ENCODE peak calls at places on chromosomes 2 and 18, in four cellular contexts. One of them, this sample, is unnamed.
A peak's percentile ranks its signal among the peaks of the same experiment; 100 is the strongest.

GRCh38 chr2:137659616-137660015 is 304.7 kb upstream of the HNMT start:
- DNase-seq in GM12878: no peak
- DNase-seq in H1: no peak
- DNase-seq in K562: no peak
- DNase-seq in this sample: peak; percentile 12

GRCh38 chr2:133200684-133201421 is 367.4 kb downstream of the NCKAP5 start:
- DNase-seq in K562: no peak
- DNase-seq in H1: no peak
- DNase-seq in GM12878: no peak
- DNase-seq in this sample: no peak

GRCh38 chr2:62320657-62321357 is 124.9 kb downstream of the B3GNT2 start:
- DNase-seq in K562: no peak
- DNase-seq in H1: no peak
- DNase-seq in GM12878: no peak
- DNase-seq in this sample: no peak

GRCh38 chr2:190511104-190511503 is 23.4 kb downstream of the NEMP2 start:
- DNase-seq in GM12878: no peak
- DNase-seq in H1: no peak
- DNase-seq in K562: peak; percentile 43
- DNase-seq in this sample: peak; percentile 54

GRCh38 chr2:196836440-196836839 is 27.3 kb upstream of the C2orf66 start:
- DNase-seq in H1: no peak
- DNase-seq in GM12878: no peak
- DNase-seq in K562: no peak
- DNase-seq in this sample: no peak

GRCh38 chr2:44392338-44392943 is 30.7 kb downstream of the CAMKMT start:
- DNase-seq in GM12878: no peak
- DNase-seq in K562: peak; percentile 13
- DNase-seq in H1: no peak
- DNase-seq in this sample: peak; percentile 47

GRCh38 chr18:58093311-58093790 is 49.3 kb downstream of the NEDD4L start:
- DNase-seq in GM12878: no peak
- DNase-seq in K562: no peak
- DNase-seq in H1: no peak
- DNase-seq in this sample: no peak

GRCh38 chr2:69980408-69980807 is 19.0 kb upstream of the ASPRV1 start:
- DNase-seq in GM12878: no peak
- DNase-seq in K562: no peak
- DNase-seq in H1: no peak
- DNase-seq in this sample: no peak

GRCh38 chr2:10343658-10344057 is 41.0 kb downstream of the HPCAL1 start:
- DNase-seq in H1: no peak
- DNase-seq in GM12878: no peak
- DNase-seq in K562: no peak
- DNase-seq in this sample: no peak

GRCh38 chr2:39994151-39994550 is 215.1 kb upstream of the THUMPD2 start:
- DNase-seq in GM12878: no peak
- DNase-seq in K562: no peak
- DNase-seq in H1: no peak
- DNase-seq in this sample: no peak

GRCh38 chr2:191043438-191043837 is 29.5 kb upstream of the STAT1 start:
- DNase-seq in GM12878: no peak
- DNase-seq in H1: no peak
- DNase-seq in K562: no peak
- DNase-seq in this sample: no peak

GRCh38 chr2:88627055-88627855 is at the start of gene EIF2AK3:
- DNase-seq in H1: peak; percentile 96
- DNase-seq in K562: peak; percentile 99
- DNase-seq in GM12878: peak; percentile 100
- DNase-seq in this sample: peak; percentile 100
- TF ChIP-seq EP300 in H1: no peak
- TF ChIP-seq EP300 in K562: no peak
- TF ChIP-seq EP300 in GM12878: no peak
- TF ChIP-seq EP300 in this sample: peak; percentile 23

DNA sequence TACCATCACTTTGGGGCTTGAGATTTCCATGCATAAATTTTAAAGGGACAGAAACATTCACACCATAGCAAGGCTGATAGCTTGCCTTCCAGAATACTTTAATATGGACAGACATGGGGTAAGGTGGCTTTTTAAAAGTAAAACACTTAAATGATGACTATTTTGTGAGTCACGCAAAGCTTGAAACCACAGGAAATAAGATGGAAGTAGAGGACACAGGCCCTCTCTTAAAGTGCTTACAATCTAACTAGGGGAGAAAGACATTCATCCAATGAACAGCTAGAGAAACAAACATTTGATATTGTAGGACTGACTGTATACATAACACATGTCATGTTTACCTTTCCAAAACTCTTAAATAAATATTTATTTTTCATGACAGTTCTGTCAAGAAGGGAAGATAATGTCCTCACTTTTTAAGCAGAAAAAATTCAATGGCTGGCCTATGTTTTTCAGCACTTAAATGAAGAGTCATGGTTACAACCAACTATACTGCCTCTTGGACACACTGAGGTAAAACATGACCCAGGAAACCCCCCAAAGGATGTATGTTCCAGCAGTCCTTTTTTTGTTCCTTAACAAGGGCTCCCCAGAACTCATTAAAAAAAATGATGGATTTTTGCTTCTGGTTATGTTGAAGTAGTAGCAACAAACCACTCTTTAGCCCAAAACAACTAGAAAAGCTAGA is 120.0 kb upstream of the RBMS1 start:
- DNase-seq in K562: no peak
- DNase-seq in H1: no peak
- DNase-seq in GM12878: no peak
- DNase-seq in this sample: no peak
- TF ChIP-seq BRCA1 in K562: no peak
- TF ChIP-seq BRCA1 in H1: no peak
- TF ChIP-seq BRCA1 in GM12878: no peak
- TF ChIP-seq BRCA1 in this sample: no peak

GRCh38 chr2:156986339-156986988 is 271.0 kb upstream of the GALNT5 start:
- DNase-seq in GM12878: no peak
- DNase-seq in H1: no peak
- DNase-seq in K562: no peak
- DNase-seq in this sample: peak; percentile 6
- TF ChIP-seq EP300 in GM12878: no peak
- TF ChIP-seq EP300 in H1: no peak
- TF ChIP-seq EP300 in K562: no peak
- TF ChIP-seq EP300 in this sample: no peak

DNA sequence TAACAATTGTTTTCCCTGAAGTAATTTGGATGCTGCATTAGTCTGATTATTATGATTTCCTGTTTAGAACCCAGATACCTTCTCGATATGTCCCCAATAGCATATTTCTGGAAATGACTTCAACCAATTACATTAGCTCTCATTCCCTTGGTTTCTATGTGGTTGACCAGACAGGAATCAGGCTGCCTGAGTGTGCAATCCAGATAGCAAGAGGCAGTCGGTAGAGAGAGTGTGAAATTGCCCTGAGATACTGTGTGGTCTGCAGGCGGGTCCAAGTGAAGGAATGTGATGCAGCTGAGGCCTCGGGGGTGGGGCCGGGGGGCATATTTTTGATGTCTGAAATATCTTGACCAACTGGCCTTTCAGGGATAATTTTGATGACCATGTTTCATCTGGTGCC is 143.9 kb upstream of the ITGA6 start:
- DNase-seq in K562: no peak
- DNase-seq in GM12878: no peak
- DNase-seq in H1: no peak
- DNase-seq in this sample: no peak
- TF ChIP-seq BRCA1 in K562: no peak
- TF ChIP-seq BRCA1 in GM12878: no peak
- TF ChIP-seq BRCA1 in H1: no peak
- TF ChIP-seq BRCA1 in this sample: no peak

GRCh38 chr2:207221731-207222130 is 56.0 kb upstream of the KLF7 start:
- DNase-seq in K562: no peak
- DNase-seq in GM12878: no peak
- DNase-seq in H1: no peak
- DNase-seq in this sample: no peak

GRCh38 chr2:207224391-207224790 is 58.6 kb upstream of the KLF7 start:
- DNase-seq in H1: no peak
- DNase-seq in GM12878: no peak
- DNase-seq in K562: no peak
- DNase-seq in this sample: no peak

GRCh38 chr2:207225773-207226172 is 60.0 kb upstream of the KLF7 start:
- DNase-seq in K562: no peak
- DNase-seq in GM12878: no peak
- DNase-seq in H1: no peak
- DNase-seq in this sample: no peak

GRCh38 chr2:207224814-207225482 is 59.2 kb upstream of the KLF7 start:
- DNase-seq in GM12878: no peak
- DNase-seq in H1: no peak
- DNase-seq in K562: no peak
- DNase-seq in this sample: no peak

GRCh38 chr2:207223051-207223450 is 57.3 kb upstream of the KLF7 start:
- DNase-seq in K562: no peak
- DNase-seq in GM12878: peak; percentile 41
- DNase-seq in H1: no peak
- DNase-seq in this sample: no peak
- TF ChIP-seq EP300 in K562: no peak
- TF ChIP-seq EP300 in GM12878: peak; percentile 33
- TF ChIP-seq EP300 in H1: no peak
- TF ChIP-seq EP300 in this sample: no peak

GRCh38 chr2:145323512-145323911 is 803.6 kb upstream of the ZEB2 start:
- DNase-seq in H1: no peak
- DNase-seq in GM12878: no peak
- DNase-seq in K562: no peak
- DNase-seq in this sample: no peak
- TF ChIP-seq BRCA1 in H1: no peak
- TF ChIP-seq BRCA1 in GM12878: no peak
- TF ChIP-seq BRCA1 in K562: no peak
- TF ChIP-seq BRCA1 in this sample: no peak

GRCh38 chr2:203019142-203019541 is 4.5 kb downstream of the NBEAL1 start:
- DNase-seq in K562: no peak
- DNase-seq in H1: no peak
- DNase-seq in GM12878: no peak
- DNase-seq in this sample: no peak

GRCh38 chr2:203018181-203018580 is 3.5 kb downstream of the NBEAL1 start:
- DNase-seq in H1: no peak
- DNase-seq in GM12878: peak; percentile 25
- DNase-seq in K562: no peak
- DNase-seq in this sample: peak; percentile 55

GRCh38 chr2:203016716-203017115 is 2.0 kb downstream of the NBEAL1 start:
- DNase-seq in GM12878: no peak
- DNase-seq in H1: no peak
- DNase-seq in K562: no peak
- DNase-seq in this sample: peak; percentile 18

DNA sequence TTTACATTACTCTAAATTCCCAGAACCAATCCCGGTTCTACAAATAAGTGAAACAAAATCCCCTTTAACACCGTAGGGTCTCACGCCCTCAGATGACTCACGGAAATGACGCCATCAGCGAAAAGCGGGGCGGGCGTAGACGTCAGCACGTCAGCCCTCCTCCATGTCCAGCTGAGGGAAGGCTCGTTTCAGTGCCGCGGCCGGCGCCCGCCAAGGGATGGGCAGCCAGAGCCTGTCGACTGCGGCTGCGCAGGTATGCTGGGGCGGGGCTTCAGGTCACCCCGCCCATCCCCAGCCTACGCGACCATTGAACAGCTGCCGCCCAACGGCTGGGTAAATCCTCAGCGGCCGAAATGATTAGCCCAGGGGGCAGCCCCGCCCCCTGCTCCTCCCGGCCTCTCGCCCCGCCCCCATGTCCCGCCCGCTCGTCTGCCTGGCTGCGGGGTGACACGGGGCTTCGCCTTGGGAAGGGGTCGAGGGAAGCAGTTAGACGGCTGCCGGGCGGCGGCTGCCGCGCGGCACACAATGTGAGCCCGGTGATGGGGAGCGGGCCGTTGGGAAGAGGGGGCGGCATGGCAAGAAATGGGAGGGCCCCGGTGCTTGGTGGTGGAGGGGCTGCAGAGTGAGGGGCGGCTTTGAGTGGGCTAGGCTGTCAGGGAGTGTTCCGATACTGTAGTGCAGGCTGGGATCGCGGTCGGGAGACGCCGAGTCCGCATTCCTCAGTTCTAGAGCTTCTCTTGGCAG is at the start of gene NBEAL1:
- DNase-seq in K562: peak; percentile 92
- DNase-seq in GM12878: peak; percentile 94
- DNase-seq in H1: peak; percentile 98
- DNase-seq in this sample: peak; percentile 97
- TF ChIP-seq EP300 in K562: no peak
- TF ChIP-seq EP300 in GM12878: no peak
- TF ChIP-seq EP300 in H1: no peak
- TF ChIP-seq EP300 in this sample: no peak

GRCh38 chr18:46413684-46414083 is 243.3 kb downstream of the LOXHD1 start:
- DNase-seq in GM12878: no peak
- DNase-seq in H1: no peak
- DNase-seq in K562: no peak
- DNase-seq in this sample: no peak

GRCh38 chr18:46411862-46412690 is 244.9 kb downstream of the LOXHD1 start:
- DNase-seq in H1: no peak
- DNase-seq in K562: no peak
- DNase-seq in GM12878: no peak
- DNase-seq in this sample: no peak

GRCh38 chr18:46414863-46415262 is 242.2 kb downstream of the LOXHD1 start:
- DNase-seq in GM12878: no peak
- DNase-seq in H1: no peak
- DNase-seq in K562: no peak
- DNase-seq in this sample: no peak

GRCh38 chr18:46411191-46411590 is 245.8 kb downstream of the LOXHD1 start:
- DNase-seq in K562: no peak
- DNase-seq in H1: no peak
- DNase-seq in GM12878: no peak
- DNase-seq in this sample: no peak

DNA sequence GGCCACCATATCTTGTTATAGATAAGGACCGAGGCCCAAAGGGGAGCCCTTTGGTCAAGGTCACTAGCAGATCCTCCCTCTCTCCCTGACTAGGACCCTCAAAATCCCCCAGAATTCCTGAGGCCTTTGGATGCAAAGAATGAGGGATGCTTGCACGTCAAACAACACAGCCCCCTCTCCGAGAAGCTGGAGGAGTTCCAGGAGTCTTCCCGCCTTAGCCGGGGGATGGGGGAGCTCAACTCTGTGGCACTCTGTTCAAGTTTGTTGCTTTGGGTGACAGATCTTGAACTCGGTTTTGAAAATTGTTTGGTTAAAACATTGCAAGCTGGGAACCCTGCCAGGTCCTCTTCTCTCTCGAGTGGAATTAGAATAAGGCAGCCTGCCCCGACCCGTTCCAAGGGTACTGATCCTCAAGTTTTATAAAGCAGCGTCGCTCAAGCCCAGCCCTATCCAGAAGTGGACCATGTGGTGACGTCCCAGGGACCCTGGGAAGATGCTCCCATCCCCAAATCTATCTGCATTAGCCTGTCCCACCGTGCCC is 244.1 kb downstream of the LOXHD1 start:
- DNase-seq in GM12878: no peak
- DNase-seq in K562: no peak
- DNase-seq in H1: no peak
- DNase-seq in this sample: no peak
- TF ChIP-seq BRCA1 in GM12878: no peak
- TF ChIP-seq BRCA1 in K562: no peak
- TF ChIP-seq BRCA1 in H1: no peak
- TF ChIP-seq BRCA1 in this sample: no peak

GRCh38 chr2:233387667-233388528 is 33.6 kb downstream of the DGKD start:
- DNase-seq in H1: peak; percentile 36
- DNase-seq in K562: no peak
- DNase-seq in GM12878: no peak
- DNase-seq in this sample: peak; percentile 85
- TF ChIP-seq EP300 in H1: no peak
- TF ChIP-seq EP300 in K562: no peak
- TF ChIP-seq EP300 in GM12878: no peak
- TF ChIP-seq EP300 in this sample: peak; percentile 65

This sample was measured in HepG2.